ENCODE peak calls at places on chromosomes 2 and 18, in seven cellular contexts. One of them, this sample, is unnamed.
A peak's percentile ranks its signal among the peaks of the same experiment; 100 is the strongest.

GRCh38 chr2:54613794-54614257 is 109.6 kb upstream of the EML6 start:
- DNase-seq in right lobe of liver: no peak
- DNase-seq in AG04450: no peak
- DNase-seq in stomach: no peak
- DNase-seq in hepatocyte: no peak
- DNase-seq in A549: peak; percentile 83
- DNase-seq in esophagus squamous epithelium: no peak
- DNase-seq in this sample: no peak

GRCh38 chr2:4718777-4719176 is 973.4 kb upstream of the SOX11 start:
- DNase-seq in esophagus squamous epithelium: no peak
- DNase-seq in right lobe of liver: no peak
- DNase-seq in AG04450: no peak
- DNase-seq in hepatocyte: no peak
- DNase-seq in stomach: no peak
- DNase-seq in A549: no peak
- DNase-seq in this sample: no peak

GRCh38 chr2:156901373-156902031 is 356.0 kb upstream of the GALNT5 start:
- DNase-seq in right lobe of liver: no peak
- DNase-seq in esophagus squamous epithelium: no peak
- DNase-seq in stomach: no peak
- DNase-seq in hepatocyte: peak; percentile 4
- DNase-seq in A549: no peak
- DNase-seq in AG04450: no peak
- DNase-seq in this sample: no peak

GRCh38 chr2:40700211-40700954 is 248.5 kb upstream of the SLC8A1 start:
- DNase-seq in AG04450: no peak
- DNase-seq in right lobe of liver: no peak
- DNase-seq in esophagus squamous epithelium: no peak
- DNase-seq in stomach: no peak
- DNase-seq in A549: no peak
- DNase-seq in hepatocyte: no peak
- DNase-seq in this sample: no peak

GRCh38 chr18:3062798-3063563 is 50.0 kb upstream of the LPIN2 start:
- DNase-seq in right lobe of liver: peak; percentile 76
- DNase-seq in hepatocyte: peak; percentile 70
- DNase-seq in A549: peak; percentile 42
- DNase-seq in esophagus squamous epithelium: no peak
- DNase-seq in AG04450: no peak
- DNase-seq in stomach: peak; percentile 75
- DNase-seq in this sample: peak; percentile 90

GRCh38 chr2:240626531-240627300 is 1.4 kb downstream of the GPR35 start:
- DNase-seq in esophagus squamous epithelium: no peak
- DNase-seq in A549: no peak
- DNase-seq in stomach: no peak
- DNase-seq in AG04450: no peak
- DNase-seq in hepatocyte: peak; percentile 53
- DNase-seq in right lobe of liver: peak; percentile 55
- DNase-seq in this sample: no peak

GRCh38 chr2:142472382-142472781 is 341.6 kb upstream of the LRP1B start:
- DNase-seq in AG04450: no peak
- DNase-seq in right lobe of liver: no peak
- DNase-seq in A549: no peak
- DNase-seq in hepatocyte: no peak
- DNase-seq in stomach: no peak
- DNase-seq in esophagus squamous epithelium: no peak
- DNase-seq in this sample: no peak

GRCh38 chr2:38409136-38409903 is 32.2 kb upstream of the ATL2 start:
- DNase-seq in esophagus squamous epithelium: no peak
- DNase-seq in stomach: peak; percentile 63
- DNase-seq in right lobe of liver: peak; percentile 59
- DNase-seq in hepatocyte: no peak
- DNase-seq in AG04450: no peak
- DNase-seq in A549: no peak
- DNase-seq in this sample: no peak

GRCh38 chr18:77147418-77147852 is 14.9 kb upstream of the MBP start:
- DNase-seq in hepatocyte: no peak
- DNase-seq in A549: no peak
- DNase-seq in esophagus squamous epithelium: no peak
- DNase-seq in AG04450: no peak
- DNase-seq in stomach: no peak
- DNase-seq in right lobe of liver: no peak
- DNase-seq in this sample: no peak

GRCh38 chr18:75130591-75131274 is 78.2 kb downstream of the PTGR3 start:
- DNase-seq in hepatocyte: no peak
- DNase-seq in A549: no peak
- DNase-seq in right lobe of liver: no peak
- DNase-seq in AG04450: no peak
- DNase-seq in esophagus squamous epithelium: no peak
- DNase-seq in stomach: no peak
- DNase-seq in this sample: no peak

GRCh38 chr2:3461781-3462492 is 57.4 kb downstream of the ADI1 start:
- DNase-seq in right lobe of liver: no peak
- DNase-seq in esophagus squamous epithelium: no peak
- DNase-seq in A549: peak; percentile 56
- DNase-seq in AG04450: peak; percentile 20
- DNase-seq in hepatocyte: peak; percentile 71
- DNase-seq in stomach: no peak
- DNase-seq in this sample: no peak

GRCh38 chr2:142037744-142038143 is 93.1 kb downstream of the LRP1B start:
- DNase-seq in stomach: no peak
- DNase-seq in esophagus squamous epithelium: no peak
- DNase-seq in hepatocyte: peak; percentile 8
- DNase-seq in AG04450: no peak
- DNase-seq in right lobe of liver: no peak
- DNase-seq in A549: peak; percentile 1
- DNase-seq in this sample: no peak

GRCh38 chr2:158153270-158154015 is 51.8 kb downstream of the UPP2 start:
- DNase-seq in esophagus squamous epithelium: no peak
- DNase-seq in right lobe of liver: no peak
- DNase-seq in stomach: no peak
- DNase-seq in A549: no peak
- DNase-seq in AG04450: no peak
- DNase-seq in hepatocyte: no peak
- DNase-seq in this sample: no peak

GRCh38 chr2:15273452-15273851 is 287.7 kb downstream of the NBAS start:
- DNase-seq in right lobe of liver: no peak
- DNase-seq in hepatocyte: no peak
- DNase-seq in esophagus squamous epithelium: no peak
- DNase-seq in stomach: no peak
- DNase-seq in AG04450: no peak
- DNase-seq in A549: no peak
- DNase-seq in this sample: no peak

GRCh38 chr2:25246001-25246400 is 77.6 kb upstream of the POMC start:
- DNase-seq in right lobe of liver: no peak
- DNase-seq in stomach: no peak
- DNase-seq in hepatocyte: no peak
- DNase-seq in A549: no peak
- DNase-seq in AG04450: no peak
- DNase-seq in esophagus squamous epithelium: no peak
- DNase-seq in this sample: no peak

GRCh38 chr18:73318732-73319479 is 451.1 kb upstream of the NETO1 start:
- DNase-seq in AG04450: no peak
- DNase-seq in hepatocyte: no peak
- DNase-seq in stomach: no peak
- DNase-seq in right lobe of liver: no peak
- DNase-seq in A549: peak; percentile 72
- DNase-seq in esophagus squamous epithelium: no peak
- DNase-seq in this sample: no peak

GRCh38 chr2:191626497-191627151 is 51.3 kb upstream of the NABP1 start:
- DNase-seq in right lobe of liver: no peak
- DNase-seq in AG04450: no peak
- DNase-seq in esophagus squamous epithelium: no peak
- DNase-seq in stomach: no peak
- DNase-seq in hepatocyte: no peak
- DNase-seq in A549: peak; percentile 12
- DNase-seq in this sample: no peak

GRCh38 chr18:10170375-10170774 is 256.6 kb downstream of the VAPA start:
- DNase-seq in esophagus squamous epithelium: no peak
- DNase-seq in right lobe of liver: no peak
- DNase-seq in A549: no peak
- DNase-seq in stomach: no peak
- DNase-seq in AG04450: no peak
- DNase-seq in hepatocyte: no peak
- DNase-seq in this sample: peak; percentile 55

GRCh38 chr2:136844546-136844945 is 79.2 kb downstream of the THSD7B start:
- DNase-seq in A549: no peak
- DNase-seq in stomach: no peak
- DNase-seq in right lobe of liver: no peak
- DNase-seq in hepatocyte: no peak
- DNase-seq in AG04450: no peak
- DNase-seq in esophagus squamous epithelium: no peak
- DNase-seq in this sample: no peak

GRCh38 chr2:46248171-46248570 is 49.0 kb upstream of the EPAS1 start:
- DNase-seq in stomach: no peak
- DNase-seq in esophagus squamous epithelium: no peak
- DNase-seq in hepatocyte: no peak
- DNase-seq in right lobe of liver: no peak
- DNase-seq in A549: no peak
- DNase-seq in AG04450: no peak
- DNase-seq in this sample: no peak

GRCh38 chr18:72895548-72895947 is 27.8 kb upstream of the NETO1 start:
- DNase-seq in right lobe of liver: no peak
- DNase-seq in hepatocyte: no peak
- DNase-seq in A549: no peak
- DNase-seq in esophagus squamous epithelium: no peak
- DNase-seq in AG04450: no peak
- DNase-seq in stomach: no peak
- DNase-seq in this sample: no peak

GRCh38 chr2:239951825-239952224 is 73.3 kb downstream of the NDUFA10 start:
- DNase-seq in stomach: no peak
- DNase-seq in right lobe of liver: peak; percentile 40
- DNase-seq in esophagus squamous epithelium: no peak
- DNase-seq in AG04450: no peak
- DNase-seq in hepatocyte: no peak
- DNase-seq in A549: no peak
- DNase-seq in this sample: no peak

GRCh38 chr2:55111570-55112228 is 61.4 kb upstream of the RTN4 start:
- DNase-seq in A549: peak; percentile 84
- DNase-seq in hepatocyte: peak; percentile 80
- DNase-seq in stomach: peak; percentile 48
- DNase-seq in right lobe of liver: peak; percentile 63
- DNase-seq in esophagus squamous epithelium: no peak
- DNase-seq in AG04450: peak; percentile 85
- DNase-seq in this sample: no peak

GRCh38 chr18:35376393-35376741 is 770 bp downstream of the ZNF396 start:
- DNase-seq in A549: no peak
- DNase-seq in right lobe of liver: peak; percentile 67
- DNase-seq in esophagus squamous epithelium: no peak
- DNase-seq in AG04450: no peak
- DNase-seq in hepatocyte: peak; percentile 30
- DNase-seq in stomach: peak; percentile 50
- DNase-seq in this sample: peak; percentile 86

DNA sequence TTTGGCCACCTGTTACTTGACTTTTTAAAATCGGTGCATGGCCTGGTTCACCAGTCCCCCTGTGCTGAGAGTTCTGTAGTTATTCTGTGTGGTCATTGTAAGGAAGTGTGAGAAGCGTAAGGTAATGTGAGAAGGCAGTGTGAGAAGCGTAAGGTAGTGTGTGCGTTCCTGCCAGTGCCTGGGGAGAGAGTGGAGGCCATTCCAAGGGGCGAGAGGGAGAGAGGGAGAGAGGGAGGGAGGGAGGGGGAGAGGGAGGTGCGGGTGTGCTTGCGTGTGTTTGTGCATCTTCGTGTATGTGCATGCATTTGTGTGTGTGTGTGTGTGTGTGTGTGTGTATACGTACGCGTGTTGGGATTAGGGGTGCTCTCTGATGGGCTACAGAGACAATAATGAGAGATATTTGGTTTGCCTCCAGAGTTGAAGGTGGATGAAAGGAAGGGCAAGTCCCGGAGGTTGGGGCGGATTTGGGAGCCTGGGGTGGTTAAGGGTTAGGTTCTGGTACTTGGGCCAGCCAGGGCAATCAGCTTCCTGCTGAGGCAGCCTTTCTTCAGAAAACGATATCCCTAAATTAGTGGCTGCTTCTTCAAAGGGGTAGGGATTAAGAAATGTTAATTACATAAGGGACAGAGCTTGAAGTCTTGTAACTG is 53.7 kb downstream of the SGPP2 start:
- DNase-seq in right lobe of liver: no peak
- DNase-seq in hepatocyte: no peak
- DNase-seq in A549: no peak
- DNase-seq in AG04450: no peak
- DNase-seq in stomach: no peak
- DNase-seq in esophagus squamous epithelium: no peak
- DNase-seq in this sample: no peak
- H3K4me3 ChIP-seq in right lobe of liver: no peak overlapping the region
- H3K4me3 ChIP-seq in hepatocyte: no peak overlapping the region
- H3K4me3 ChIP-seq in A549: no peak overlapping the region
- H3K4me3 ChIP-seq in AG04450: no peak overlapping the region
- H3K4me3 ChIP-seq in stomach: no peak overlapping the region
- H3K4me3 ChIP-seq in esophagus squamous epithelium: no peak overlapping the region
- H3K4me3 ChIP-seq in this sample: no peak overlapping the region

GRCh38 chr2:27217173-27218121 is at the start of gene CAD:
- DNase-seq in esophagus squamous epithelium: no peak
- DNase-seq in stomach: peak; percentile 86
- DNase-seq in A549: peak; percentile 92
- DNase-seq in AG04450: peak; percentile 44
- DNase-seq in right lobe of liver: peak; percentile 90
- DNase-seq in hepatocyte: peak; percentile 97
- DNase-seq in this sample: peak; percentile 94
- H3K27ac ChIP-seq in esophagus squamous epithelium: peak within 1 kb of the TSS; percentile 85
- H3K27ac ChIP-seq in stomach: peak within 1 kb of the TSS; percentile 46
- H3K27ac ChIP-seq in A549: peak within 1 kb of the TSS; percentile 95
- H3K27ac ChIP-seq in AG04450: peak within 1 kb of the TSS; percentile 42
- H3K27ac ChIP-seq in right lobe of liver: peak within 1 kb of the TSS; percentile 32
- H3K27ac ChIP-seq in hepatocyte: peak within 1 kb of the TSS; percentile 91
- H3K27ac ChIP-seq in this sample: peak within 1 kb of the TSS; percentile 72

GRCh38 chr2:85853499-85854165 is 35.2 kb downstream of the ST3GAL5 start:
- DNase-seq in stomach: no peak
- DNase-seq in right lobe of liver: no peak
- DNase-seq in AG04450: no peak
- DNase-seq in hepatocyte: no peak
- DNase-seq in esophagus squamous epithelium: no peak
- DNase-seq in A549: no peak
- DNase-seq in this sample: peak; percentile 55
- H3K4me3 ChIP-seq in stomach: no peak overlapping the region
- H3K4me3 ChIP-seq in right lobe of liver: no peak overlapping the region
- H3K4me3 ChIP-seq in AG04450: no peak overlapping the region
- H3K4me3 ChIP-seq in hepatocyte: no peak overlapping the region
- H3K4me3 ChIP-seq in esophagus squamous epithelium: no peak overlapping the region
- H3K4me3 ChIP-seq in A549: no peak overlapping the region
- H3K4me3 ChIP-seq in this sample: no peak overlapping the region

DNA sequence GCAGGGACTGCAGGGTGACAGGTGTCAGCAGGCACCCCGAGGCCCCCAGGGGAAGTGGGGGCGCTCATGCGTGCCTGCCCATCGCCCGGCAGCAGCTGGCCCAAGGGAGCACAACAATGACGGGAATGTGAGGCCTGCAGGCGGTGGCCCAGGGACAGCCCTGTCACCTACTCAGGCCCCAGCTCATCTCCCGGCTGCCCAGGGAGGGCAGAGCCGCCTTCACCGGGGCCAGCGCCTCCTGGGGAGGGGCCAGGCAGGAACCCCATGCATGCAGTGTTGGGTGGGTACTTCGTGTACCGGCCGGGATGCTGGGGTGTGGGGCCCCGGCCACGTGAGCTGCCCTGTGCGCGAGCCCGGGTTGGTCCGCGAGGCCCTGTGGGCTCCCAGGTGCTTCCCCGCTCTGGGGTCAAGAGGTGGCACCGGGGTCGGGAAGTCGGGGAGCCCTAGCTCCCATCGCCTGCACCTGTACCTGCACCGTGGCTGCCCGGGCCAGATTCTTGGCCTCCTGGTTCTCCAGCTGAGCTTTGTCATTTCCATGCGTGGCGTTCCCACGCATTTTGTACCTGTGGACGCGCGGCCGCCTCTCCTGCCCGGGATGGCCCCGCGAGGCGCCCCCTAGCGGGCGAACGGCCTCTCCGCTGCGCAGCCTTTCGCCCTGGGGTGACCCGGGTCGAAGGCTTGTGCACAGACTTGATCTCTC is 823 bp downstream of the KLHL30 start:
- DNase-seq in right lobe of liver: no peak
- DNase-seq in esophagus squamous epithelium: no peak
- DNase-seq in A549: no peak
- DNase-seq in stomach: no peak
- DNase-seq in AG04450: no peak
- DNase-seq in hepatocyte: no peak
- DNase-seq in this sample: no peak
- H3K27ac ChIP-seq in right lobe of liver: no peak overlapping the region
- H3K27ac ChIP-seq in esophagus squamous epithelium: no peak overlapping the region
- H3K27ac ChIP-seq in A549: peak overlapping the region; percentile 65
- H3K27ac ChIP-seq in stomach: no peak overlapping the region
- H3K27ac ChIP-seq in AG04450: no peak overlapping the region
- H3K27ac ChIP-seq in hepatocyte: no peak overlapping the region
- H3K27ac ChIP-seq in this sample: peak overlapping the region; percentile 36

This sample was measured in esophagus muscularis mucosa.